ENCODE peak calls at places on chromosomes 1 and 21, in six cellular contexts. R, D, H, W, I and Y are unnamed samples.

GRCh38 chr1:232012773-232013386 is 386.3 kb downstream of the DISC1 start:
- DNase-seq in R (peak; percentile 96), H (peak; percentile 90), I (no peak), D (no peak), W (no peak), Y (no peak)

GRCh38 chr1:165109013-165109412 is 247.5 kb downstream of the LMX1A start:
- DNase-seq in W (no peak), H (no peak), I (peak; percentile 37), D (no peak), R (no peak), Y (no peak)

GRCh38 chr1:206672844-206673758 is 11.6 kb upstream of the MAPKAPK2 start:
- DNase-seq in I (no peak), D (no peak), H (peak; percentile 36), R (peak; percentile 66), W (no peak), Y (no peak)

GRCh38 chr1:234325878-234326492 is 47.3 kb upstream of the COA6 start:
- DNase-seq in D (no peak), I (no peak), R (no peak), H (no peak), W (no peak), Y (no peak)

GRCh38 chr1:11286735-11287410 is 13.9 kb downstream of the UBIAD1 start:
- DNase-seq in D (no peak), W (peak; percentile 10), R (peak; percentile 56), I (peak; percentile 58), H (no peak), Y (peak; percentile 80)

GRCh38 chr1:109996476-109996875 is 11.9 kb downstream of the AHCYL1 start:
- DNase-seq in R (peak; percentile 61), I (no peak), W (no peak), H (peak; percentile 88), D (peak; percentile 86), Y (no peak)

GRCh38 chr1:241652012-241652411 is at the start of gene WDR64:
- DNase-seq in W (no peak), D (no peak), H (no peak), I (no peak), R (no peak), Y (no peak)

GRCh38 chr1:229871078-229871676 is 195.9 kb upstream of the GALNT2 start:
- DNase-seq in R (no peak), H (no peak), W (no peak), I (no peak), D (no peak), Y (no peak)

GRCh38 chr21:38561205-38561604 is 62.9 kb upstream of the ERG start:
- DNase-seq in R (no peak), D (no peak), H (no peak), W (no peak), I (no peak), Y (no peak)

GRCh38 chr21:29818520-29818919 is 121.3 kb downstream of the GRIK1 start:
- DNase-seq in W (no peak), R (no peak), D (no peak), H (no peak), I (no peak), Y (no peak)

DNA sequence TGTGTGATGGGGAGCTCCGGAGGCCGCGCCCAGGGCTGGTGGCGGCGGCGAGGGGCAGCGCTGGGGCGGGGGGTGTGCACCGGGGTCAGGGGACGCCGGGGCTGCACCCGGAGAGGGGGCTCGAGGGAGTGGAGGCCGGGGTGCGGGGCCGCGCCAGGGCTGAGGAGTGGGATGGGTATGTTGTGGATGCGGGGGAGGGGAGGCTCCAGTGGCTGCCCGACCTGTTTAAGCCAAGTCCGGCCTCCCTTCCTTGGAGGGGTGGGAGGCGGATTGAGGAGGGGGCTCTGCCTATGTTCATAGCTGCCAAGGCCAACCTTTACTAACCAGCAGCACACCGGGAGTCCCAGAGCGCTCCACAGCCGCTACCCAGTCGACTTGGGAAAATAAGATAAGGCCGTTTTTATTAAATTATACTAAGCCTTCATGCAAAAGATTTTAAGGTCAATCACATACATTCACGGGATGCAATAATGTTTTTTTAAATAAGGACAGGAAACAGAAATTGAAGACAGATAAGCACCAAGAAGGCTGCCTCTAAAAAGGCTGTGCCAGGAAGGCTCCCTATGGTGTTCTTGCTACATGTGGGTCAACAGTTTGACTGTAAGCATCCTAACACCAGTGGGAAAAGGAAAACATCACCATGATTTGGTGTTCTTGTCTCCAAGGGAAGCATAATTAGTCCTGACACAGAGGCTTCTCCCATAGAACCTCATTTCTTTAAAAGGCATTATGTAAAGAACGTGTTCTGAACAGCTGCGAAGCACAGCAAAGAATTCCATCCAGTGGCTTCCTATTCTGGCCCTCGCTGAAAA is 583 bp upstream of the HLCS start:
- DNase-seq in R (no peak), W (no peak), H (peak; percentile 37), D (no peak), I (no peak), Y (no peak)
- H4K8ac ChIP-seq in R (peak overlapping the region; percentile 94), W (peak overlapping the region; percentile 22), H (peak overlapping the region; percentile 99), D (peak overlapping the region; percentile 92), I (no peak overlapping the region), Y (no peak overlapping the region)

GRCh38 chr1:113870778-113871177 is 734 bp downstream of the PTPN22 start:
- DNase-seq in I (no peak), H (no peak), D (no peak), R (no peak), W (no peak), Y (no peak)
- H3K14ac ChIP-seq in I (no peak overlapping the region), H (no peak overlapping the region), D (no peak overlapping the region), R (no peak overlapping the region), W (no peak overlapping the region), Y (no peak overlapping the region)

GRCh38 chr1:38991638-38992449 is 768 bp downstream of the AKIRIN1 start:
- DNase-seq in W (no peak), D (peak; percentile 26), R (no peak), H (peak; percentile 62), I (peak; percentile 44), Y (peak; percentile 35)
- H4K8ac ChIP-seq in W (peak overlapping the region; percentile 97), D (no peak overlapping the region), R (peak overlapping the region; percentile 58), H (no peak overlapping the region), I (no peak overlapping the region), Y (no peak overlapping the region)

GRCh38 chr1:95631695-95632094 is 397.7 kb downstream of the RWDD3 start:
- DNase-seq in H (no peak), W (no peak), R (no peak), D (no peak), I (no peak), Y (no peak)

GRCh38 chr1:95622609-95623008 is 388.6 kb downstream of the RWDD3 start:
- DNase-seq in W (no peak), D (no peak), I (no peak), H (no peak), R (no peak), Y (no peak)

GRCh38 chr1:95625224-95625623 is 391.2 kb downstream of the RWDD3 start:
- DNase-seq in W (no peak), R (no peak), H (no peak), D (no peak), I (no peak), Y (no peak)

GRCh38 chr1:95627244-95627643 is 393.2 kb downstream of the RWDD3 start:
- DNase-seq in R (no peak), H (no peak), D (no peak), I (no peak), W (no peak), Y (no peak)
- H3K14ac ChIP-seq in R (no peak overlapping the region), H (no peak overlapping the region), D (no peak overlapping the region), I (no peak overlapping the region), W (no peak overlapping the region), Y (no peak overlapping the region)

DNA sequence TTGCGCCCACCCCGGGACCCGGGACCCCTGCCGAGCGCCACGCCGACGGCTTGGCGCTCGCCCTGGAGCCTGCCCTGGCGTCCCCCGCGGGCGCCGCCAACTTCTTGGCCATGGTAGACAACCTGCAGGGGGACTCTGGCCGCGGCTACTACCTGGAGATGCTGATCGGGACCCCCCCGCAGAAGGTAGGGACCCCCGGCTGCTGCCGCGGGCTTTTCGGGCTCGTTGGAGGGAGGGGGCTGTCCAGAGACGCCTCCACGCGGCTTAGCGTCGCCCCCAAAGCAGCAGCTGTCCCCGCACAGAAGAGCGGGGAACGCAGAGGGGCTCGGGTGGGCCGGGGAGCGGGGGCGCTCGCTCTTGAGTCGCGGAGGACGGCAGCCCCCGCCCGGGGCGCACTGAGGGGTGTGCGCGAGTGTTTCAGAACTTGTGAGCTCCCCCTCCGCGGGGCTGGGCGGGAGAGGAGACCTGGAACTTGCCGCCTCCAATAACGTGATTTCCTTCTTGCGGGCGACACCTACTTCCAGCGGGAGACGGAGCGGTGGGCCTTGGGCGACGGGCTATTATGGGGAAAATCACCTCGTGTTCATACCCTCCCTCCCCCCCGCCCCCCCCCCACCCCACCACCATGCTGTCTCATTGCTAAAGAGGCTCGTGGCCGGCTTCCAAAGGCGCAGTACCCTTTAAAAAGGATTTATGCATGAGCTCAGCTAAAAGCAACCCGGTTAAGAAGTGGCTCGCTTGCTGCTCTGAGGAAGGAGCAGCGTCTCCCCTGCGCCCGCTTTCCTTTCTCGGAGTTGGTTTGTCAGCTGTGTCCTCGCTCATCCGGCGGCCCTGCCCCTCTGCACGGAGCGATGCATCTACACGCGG is 664 bp downstream of the BACE2 start:
- DNase-seq in I (peak; percentile 51), H (no peak), R (peak; percentile 68), W (no peak), D (peak; percentile 33), Y (peak; percentile 29)
- H4K8ac ChIP-seq in I (no peak overlapping the region), H (no peak overlapping the region), R (no peak overlapping the region), W (no peak overlapping the region), D (peak overlapping the region; percentile 29), Y (no peak overlapping the region)

GRCh38 chr21:45894107-45894810 is 87.3 kb upstream of the COL6A1 start:
- DNase-seq in I (no peak), D (no peak), W (no peak), R (peak; percentile 85), H (peak; percentile 79), Y (no peak)

GRCh38 chr21:45892156-45892919 is 89.2 kb upstream of the COL6A1 start:
- DNase-seq in H (no peak), D (no peak), R (no peak), W (no peak), I (no peak), Y (no peak)

GRCh38 chr21:45894891-45895777 is 86.4 kb upstream of the COL6A1 start:
- DNase-seq in I (no peak), W (no peak), D (no peak), R (no peak), H (no peak), Y (no peak)

GRCh38 chr21:45891388-45892155 is 90.0 kb upstream of the COL6A1 start:
- DNase-seq in H (peak; percentile 39), R (peak; percentile 11), I (no peak), W (no peak), D (no peak), Y (no peak)

GRCh38 chr21:45893166-45894106 is 88.1 kb upstream of the COL6A1 start:
- DNase-seq in W (no peak), H (no peak), D (no peak), R (no peak), I (no peak), Y (no peak)
- H3K14ac ChIP-seq in W (no peak overlapping the region), H (no peak overlapping the region), D (no peak overlapping the region), R (no peak overlapping the region), I (no peak overlapping the region), Y (peak overlapping the region; percentile 22)

GRCh38 chr1:119482517-119483425 is 24.2 kb upstream of the HSD3B1 start:
- DNase-seq in I (peak; percentile 44), H (no peak), D (peak; percentile 61), R (no peak), W (no peak), Y (no peak)
- H4K8ac ChIP-seq in I (no peak overlapping the region), H (no peak overlapping the region), D (peak overlapping the region; percentile 46), R (no peak overlapping the region), W (no peak overlapping the region), Y (no peak overlapping the region)